ENCODE peak calls at places on chromosomes 7 and 10, in nine cellular contexts. C, P, J, X, F, D, E, R and M are unnamed samples. For H3K36me3 and H3K4me1, the result is how much of the 10 kb centered on the place peaks cover.

GRCh38 chr10:27240891-27241639 is 468 bp upstream of the ACBD5 start:
- DNase-seq in C (peak), R (peak), X (peak), E (peak), D (peak), J (peak), P (no peak), F (peak), M (peak)

GRCh38 chr7:51235593-51236313 is 80.9 kb downstream of the COBL start:
- DNase-seq in C (no peak), P (no peak), X (no peak), D (no peak), J (no peak), E (no peak), F (no peak), R (no peak), M (no peak)

GRCh38 chr7:138204285-138204988 is 128.2 kb downstream of the AKR1D1 start:
- DNase-seq in E (no peak), D (no peak), C (no peak), J (no peak), R (no peak), X (no peak), P (no peak), F (no peak), M (no peak)

GRCh38 chr7:1505731-1506550 is 1.8 kb upstream of the INTS1 start:
- DNase-seq in C (no peak), P (peak), X (no peak), D (peak), J (no peak), E (no peak), R (no peak), F (no peak), M (no peak)

GRCh38 chr7:26348234-26348851 is 56.7 kb downstream of the SNX10 start:
- DNase-seq in X (no peak), D (no peak), F (no peak), P (no peak), E (no peak), J (no peak), R (no peak), C (no peak), M (no peak)

GRCh38 chr10:72319416-72320254 is 35.1 kb downstream of the DNAJB12 start:
- DNase-seq in P (peak), D (peak), E (peak), F (peak), R (peak), X (peak), C (peak), J (peak), M (peak)

GRCh38 chr7:668139-668871 is 58.2 kb upstream of the DNAAF5 start:
- DNase-seq in X (peak), F (peak), D (no peak), P (peak), C (no peak), E (no peak), J (no peak), R (peak), M (no peak)

GRCh38 chr10:118256825-118257570 is 85.1 kb downstream of the FAM204A start:
- DNase-seq in X (no peak), J (no peak), C (no peak), E (no peak), F (no peak), D (peak), R (peak), P (no peak), M (no peak)

GRCh38 chr10:44682516-44682915 is 228.6 kb upstream of the TMEM72 start:
- DNase-seq in R (no peak), X (no peak), D (no peak), F (no peak), E (no peak), P (no peak), C (peak), J (no peak), M (no peak)

GRCh38 chr10:129389194-129389593 is 77.8 kb upstream of the MGMT start:
- DNase-seq in C (no peak), X (no peak), J (no peak), F (no peak), R (no peak), D (no peak), P (no peak), E (no peak), M (no peak)

GRCh38 chr10:92787557-92788152 is 60.7 kb upstream of the EXOC6 start:
- DNase-seq in J (no peak), E (no peak), F (no peak), D (no peak), P (no peak), C (peak), X (no peak), R (no peak), M (no peak)

GRCh38 chr10:23099816-23100215 is 4.4 kb downstream of the MSRB2 start:
- DNase-seq in X (no peak), P (no peak), F (no peak), D (peak), E (no peak), C (peak), R (no peak), J (no peak), M (peak)

GRCh38 chr7:129066290-129067131 is 11.6 kb upstream of the TNPO3 start:
- DNase-seq in R (no peak), F (no peak), P (no peak), X (no peak), C (peak), E (no peak), J (no peak), D (peak), M (peak)

GRCh38 chr7:106552645-106553445 is 108.1 kb downstream of the CCDC71L start:
- DNase-seq in D (no peak), P (no peak), J (no peak), F (no peak), X (no peak), C (no peak), E (no peak), R (no peak), M (peak)

GRCh38 chr7:124801330-124801895 is 35.8 kb upstream of the GPR37 start:
- DNase-seq in C (no peak), R (no peak), E (no peak), F (no peak), P (no peak), D (no peak), X (no peak), J (no peak), M (no peak)

GRCh38 chr10:6956562-6956961 is 376.5 kb upstream of the PRKCQ start:
- DNase-seq in J (no peak), X (no peak), C (no peak), E (no peak), P (no peak), R (no peak), F (no peak), D (no peak), M (no peak)

GRCh38 chr7:31981874-31982390 is 88.3 kb downstream of the PDE1C start:
- DNase-seq in D (no peak), R (no peak), P (no peak), F (no peak), J (peak), X (no peak), E (no peak), C (no peak), M (no peak)

GRCh38 chr10:76763360-76763759 is 874.2 kb downstream of the KCNMA1 start:
- DNase-seq in D (no peak), E (no peak), P (no peak), J (no peak), F (no peak), X (no peak), R (no peak), C (no peak), M (no peak)

GRCh38 chr7:151769189-151769821 is 107.6 kb downstream of the PRKAG2 start:
- DNase-seq in P (no peak), J (no peak), R (no peak), X (no peak), E (no peak), D (no peak), C (no peak), F (peak), M (no peak)

GRCh38 chr7:135855836-135856235 is 107.2 kb upstream of the FAM180A start:
- DNase-seq in E (no peak), R (no peak), J (no peak), P (no peak), F (no peak), X (no peak), C (peak), D (peak), M (no peak)

GRCh38 chr7:43244232-43244631 is 131.8 kb downstream of the HECW1 start:
- DNase-seq in P (no peak), J (no peak), D (no peak), E (no peak), X (no peak), R (no peak), C (no peak), F (no peak), M (no peak)

GRCh38 chr7:1485156-1485555 is 19.0 kb downstream of the INTS1 start:
- DNase-seq in J (no peak), X (no peak), E (no peak), P (no peak), C (no peak), D (no peak), F (no peak), R (no peak), M (no peak)

GRCh38 chr7:134435161-134435920 is 23.6 kb downstream of the AKR1B1 start:
- DNase-seq in D (no peak), C (no peak), P (no peak), E (no peak), X (no peak), F (no peak), J (no peak), R (no peak), M (no peak)

GRCh38 chr7:133934262-133934973 is 192.7 kb upstream of the LRGUK start:
- DNase-seq in J (no peak), R (no peak), E (no peak), D (peak), C (peak), F (no peak), X (no peak), P (no peak), M (no peak)

GRCh38 chr7:101902680-101903504 is 85.5 kb downstream of the CUX1 start:
- DNase-seq in D (no peak), R (no peak), C (no peak), J (no peak), F (no peak), E (no peak), X (no peak), P (no peak), M (no peak)

GRCh38 chr10:51862149-51862548 is 162.8 kb upstream of the CSTF2T start:
- DNase-seq in X (no peak), E (no peak), J (no peak), D (no peak), R (no peak), C (no peak), F (no peak), P (no peak), M (no peak)

GRCh38 chr10:110918269-110918632 is 729 bp downstream of the BBIP1 start:
- DNase-seq in D (peak), P (peak), F (peak), X (no peak), J (peak), C (peak), R (peak), E (peak), M (no peak)

GRCh38 chr10:70084189-70084588 is 31.5 kb downstream of the MACROH2A2 start:
- DNase-seq in P (no peak), C (no peak), X (no peak), E (no peak), D (no peak), R (no peak), J (no peak), F (peak), M (no peak)

GRCh38 chr10:4770766-4771553 is 55.0 kb upstream of the AKR1E2 start:
- DNase-seq in J (no peak), X (no peak), F (no peak), P (no peak), R (no peak), E (no peak), D (peak), C (peak), M (peak)

GRCh38 chr10:129744134-129744895 is 219.8 kb downstream of the EBF3 start:
- DNase-seq in F (no peak), R (no peak), P (no peak), J (no peak), E (no peak), C (no peak), X (peak), D (no peak), M (no peak)

GRCh38 chr10:108970016-108970415 is 953.3 kb downstream of the XPNPEP1 start:
- DNase-seq in X (no peak), D (peak), J (no peak), C (peak), F (no peak), R (no peak), P (no peak), E (no peak), M (peak)

GRCh38 chr7:74006032-74006431 is 21.9 kb upstream of the ELN start:
- DNase-seq in J (no peak), D (peak), E (no peak), X (no peak), F (no peak), C (no peak), R (no peak), P (no peak), M (no peak)

GRCh38 chr7:38411404-38411803 is 138.0 kb upstream of the TARP start:
- DNase-seq in D (peak), P (no peak), X (no peak), F (no peak), E (no peak), C (peak), J (no peak), R (no peak), M (no peak)

GRCh38 chr10:17023386-17024298 is 106.0 kb downstream of the CUBN start:
- DNase-seq in J (no peak), R (no peak), E (no peak), F (peak), D (peak), P (peak), X (no peak), C (peak), M (peak)

GRCh38 chr10:60353519-60354258 is 36.0 kb downstream of the ANK3 start:
- DNase-seq in P (no peak), R (no peak), D (peak), F (no peak), X (no peak), J (peak), E (no peak), C (no peak), M (no peak)

GRCh38 chr10:116457480-116457879 is 29.8 kb downstream of the PNLIPRP3 start:
- DNase-seq in C (no peak), R (no peak), E (no peak), X (no peak), J (no peak), F (no peak), D (no peak), P (no peak), M (no peak)
- H3K36me3 ChIP-seq in C (under half), R (under half), E (under half), X (under half), J (under half), F (under half), D (under half), P (under half), M (under half)

GRCh38 chr10:62237506-62237905 is 31.1 kb downstream of the RTKN2 start:
- DNase-seq in X (no peak), C (no peak), J (no peak), F (no peak), R (no peak), P (no peak), D (no peak), E (no peak), M (no peak)

GRCh38 chr10:62243647-62243997 is 25.0 kb downstream of the RTKN2 start:
- DNase-seq in C (no peak), F (no peak), P (no peak), X (no peak), E (no peak), R (no peak), D (no peak), J (no peak), M (no peak)

GRCh38 chr10:62238880-62239279 is 29.8 kb downstream of the RTKN2 start:
- DNase-seq in F (no peak), X (no peak), D (no peak), C (no peak), P (no peak), E (no peak), J (no peak), R (no peak), M (no peak)

GRCh38 chr10:62244088-62244487 is 24.6 kb downstream of the RTKN2 start:
- DNase-seq in E (no peak), R (no peak), J (no peak), F (no peak), X (no peak), D (no peak), C (no peak), P (no peak), M (no peak)

GRCh38 chr10:62239994-62240393 is 28.6 kb downstream of the RTKN2 start:
- DNase-seq in E (no peak), C (no peak), X (no peak), R (no peak), D (no peak), J (no peak), F (no peak), P (no peak), M (no peak)
- H3K4me1 ChIP-seq in E (under half), C (under half), X (under half), R (under half), D (under half), J (under half), F (under half), P (under half), M (under half)

DNA sequence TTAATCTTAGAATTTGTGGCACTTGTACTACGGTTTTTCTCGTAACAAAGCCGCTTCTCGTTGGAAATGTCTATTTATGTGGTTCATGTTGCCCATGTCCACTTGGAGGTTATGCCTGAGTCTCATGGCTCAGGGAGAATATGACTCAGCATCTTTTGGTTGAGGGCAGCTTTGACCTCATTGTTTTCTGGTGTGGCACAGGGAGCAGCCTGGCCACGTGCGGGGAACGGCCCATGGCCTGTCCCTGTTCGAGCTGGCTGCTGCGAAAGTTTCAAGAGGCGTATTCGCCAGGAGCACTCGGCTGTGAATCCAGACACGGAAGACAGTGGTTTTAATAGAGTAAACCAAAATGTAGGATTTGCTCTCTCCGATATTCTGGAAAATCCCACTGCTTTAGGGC is 641.7 kb downstream of the SDK1 start:
- DNase-seq in C (no peak), X (no peak), D (peak), F (no peak), J (no peak), P (no peak), R (no peak), E (no peak), M (no peak)
- H3K27ac ChIP-seq in C (no peak), X (no peak), D (no peak), F (no peak), J (no peak), P (no peak), R (no peak), E (peak), M (no peak)

GRCh38 chr7:116540743-116541142 is 15.9 kb downstream of the CAV1 start:
- DNase-seq in X (no peak), F (no peak), P (no peak), R (no peak), D (no peak), E (no peak), C (no peak), J (no peak), M (no peak)

GRCh38 chr7:116543664-116544063 is 18.8 kb downstream of the CAV1 start:
- DNase-seq in F (no peak), C (no peak), E (no peak), X (no peak), D (peak), P (no peak), J (no peak), R (no peak), M (peak)

GRCh38 chr7:116544488-116544887 is 19.7 kb downstream of the CAV1 start:
- DNase-seq in X (no peak), D (peak), E (no peak), J (no peak), C (no peak), R (no peak), F (no peak), P (no peak), M (no peak)

GRCh38 chr7:116541951-116542350 is 17.1 kb downstream of the CAV1 start:
- DNase-seq in E (no peak), C (no peak), R (no peak), D (no peak), J (no peak), P (no peak), F (no peak), X (no peak), M (no peak)

GRCh38 chr7:116542618-116543017 is 17.8 kb downstream of the CAV1 start:
- DNase-seq in C (no peak), R (no peak), E (no peak), F (no peak), D (peak), X (no peak), P (no peak), J (no peak), M (no peak)
- H3K36me3 ChIP-seq in C (under half), R (under half), E (under half), F (under half), D (under half), X (under half), P (half or more), J (under half), M (under half)

GRCh38 chr7:42222119-42222518 is 14.9 kb downstream of the GLI3 start:
- DNase-seq in F (no peak), R (no peak), X (no peak), J (no peak), C (peak), E (no peak), D (peak), P (no peak), M (no peak)
- H3K4me1 ChIP-seq in F (under half), R (under half), X (under half), J (under half), C (half or more), E (under half), D (under half), P (under half), M (under half)

DNA sequence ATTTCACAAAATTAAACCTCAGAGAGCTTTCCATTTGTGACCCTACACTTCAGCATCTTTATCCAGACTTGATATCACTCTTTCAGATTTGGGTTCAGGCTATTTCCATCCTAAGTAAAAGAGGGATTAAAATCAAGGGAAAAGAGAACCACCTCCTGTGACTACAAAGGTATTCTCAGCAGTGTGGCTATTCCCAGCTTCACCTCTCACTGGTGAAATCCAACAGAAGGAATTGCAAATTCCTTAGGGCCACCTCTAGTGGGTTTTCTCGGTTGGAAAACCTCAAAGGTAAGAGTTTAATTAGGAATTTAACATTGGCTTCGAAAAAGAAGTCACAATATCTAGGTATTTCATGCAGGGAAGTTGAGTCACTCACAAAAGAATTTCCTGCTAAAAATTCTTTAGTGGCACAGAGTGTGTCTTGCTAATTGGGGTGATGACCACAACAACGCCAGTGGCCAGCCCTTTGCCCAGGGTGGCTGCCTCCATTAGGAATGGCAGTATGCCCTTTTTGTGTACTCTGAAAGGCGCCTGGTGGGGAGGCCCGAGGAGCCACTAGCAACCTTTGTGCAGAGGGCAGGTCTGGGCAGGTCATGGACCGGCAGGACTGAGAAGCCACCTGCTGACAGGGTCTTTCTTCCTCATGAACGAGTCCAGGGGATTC is 52.2 kb downstream of the SEM1 start:
- DNase-seq in P (no peak), R (no peak), C (peak), X (no peak), J (no peak), F (no peak), D (peak), E (no peak), M (no peak)
- H3K27ac ChIP-seq in P (no peak), R (no peak), C (no peak), X (no peak), J (no peak), F (no peak), D (no peak), E (no peak), M (no peak)

GRCh38 chr7:104469135-104469820 is 140.9 kb downstream of the LHFPL3 start:
- DNase-seq in E (no peak), P (no peak), J (no peak), D (no peak), X (no peak), F (no peak), R (no peak), C (no peak), M (no peak)
- H3K36me3 ChIP-seq in E (under half), P (under half), J (under half), D (under half), X (under half), F (under half), R (under half), C (under half), M (under half)